ENCODE peak calls at places on chromosomes 3 and 15, in eight cellular contexts. F, G, Y, U, N, I, O and E are unnamed samples.

GRCh38 chr3:183636221-183637105 is 1.0 kb downstream of the KLHL24 start:
- DNase-seq in F (peak), G (peak), Y (peak), U (peak), N (peak), I (peak), O (peak), E (peak)

GRCh38 chr3:186509423-186509822 is 34.8 kb downstream of the CRYGS start:
- DNase-seq in F (no peak), G (no peak), Y (no peak), U (peak), N (no peak), I (no peak), O (no peak), E (no peak)

GRCh38 chr3:37768107-37768809 is 93.4 kb upstream of the CTDSPL start:
- DNase-seq in F (no peak), G (no peak), Y (no peak), U (no peak), N (no peak), I (peak), O (peak), E (no peak)

GRCh38 chr15:70101459-70102113 is 3.9 kb upstream of the TLE3 start:
- DNase-seq in F (no peak), G (no peak), Y (no peak), U (peak), N (no peak), I (peak), O (peak), E (peak)

GRCh38 chr15:90035095-90035834 is 34.1 kb downstream of the ZNF710 start:
- DNase-seq in F (peak), G (peak), Y (no peak), U (peak), N (no peak), I (peak), O (no peak), E (no peak)

GRCh38 chr3:72343078-72343477 is 505.2 kb downstream of the SHQ1 start:
- DNase-seq in F (no peak), G (no peak), Y (no peak), U (no peak), N (no peak), I (peak), O (peak), E (no peak)

GRCh38 chr3:29764059-29764458 is 483.2 kb downstream of the RBMS3 start:
- DNase-seq in F (no peak), G (no peak), Y (no peak), U (no peak), N (no peak), I (peak), O (no peak), E (peak)

GRCh38 chr15:47717036-47717611 is at the start of gene SEMA6D:
- DNase-seq in F (no peak), G (peak), Y (no peak), U (peak), N (no peak), I (peak), O (peak), E (no peak)

GRCh38 chr3:15685927-15686326 is 84.4 kb downstream of the BTD start:
- DNase-seq in F (no peak), G (no peak), Y (no peak), U (no peak), N (no peak), I (peak), O (no peak), E (no peak)

GRCh38 chr3:67171841-67172240 is 173.7 kb downstream of the KBTBD8 start:
- DNase-seq in F (no peak), G (no peak), Y (no peak), U (no peak), N (no peak), I (no peak), O (no peak), E (no peak)

GRCh38 chr15:25701716-25702465 is 161.2 kb downstream of the ATP10A start:
- DNase-seq in F (no peak), G (peak), Y (no peak), U (no peak), N (no peak), I (no peak), O (peak), E (no peak)

GRCh38 chr3:41881233-41881821 is 80.6 kb downstream of the ULK4 start:
- DNase-seq in F (no peak), G (no peak), Y (no peak), U (no peak), N (no peak), I (peak), O (peak), E (no peak)

GRCh38 chr15:57321973-57322601 is 54.2 kb upstream of the CGNL1 start:
- DNase-seq in F (no peak), G (no peak), Y (no peak), U (no peak), N (no peak), I (peak), O (no peak), E (no peak)

GRCh38 chr3:158761350-158761749 is 29.1 kb upstream of the RARRES1 start:
- DNase-seq in F (no peak), G (no peak), Y (no peak), U (no peak), N (no peak), I (no peak), O (no peak), E (no peak)

GRCh38 chr15:70248116-70249025 is 150.7 kb upstream of the TLE3 start:
- DNase-seq in F (no peak), G (peak), Y (no peak), U (no peak), N (no peak), I (no peak), O (no peak), E (no peak)

GRCh38 chr15:96789999-96790398 is 459.5 kb downstream of the NR2F2 start:
- DNase-seq in F (no peak), G (no peak), Y (no peak), U (no peak), N (no peak), I (no peak), O (no peak), E (no peak)

GRCh38 chr15:49270541-49271421 is 100.7 kb downstream of the GALK2 start:
- DNase-seq in F (no peak), G (no peak), Y (no peak), U (peak), N (no peak), I (no peak), O (no peak), E (no peak)

GRCh38 chr3:61808526-61808925 is 247.2 kb downstream of the PTPRG start:
- DNase-seq in F (no peak), G (no peak), Y (no peak), U (peak), N (no peak), I (no peak), O (no peak), E (no peak)

GRCh38 chr3:25454411-25454927 is 26.4 kb downstream of the RARB start:
- DNase-seq in F (no peak), G (no peak), Y (no peak), U (no peak), N (no peak), I (no peak), O (no peak), E (peak)

GRCh38 chr3:46467562-46467961 is 2.9 kb upstream of the LTF start:
- DNase-seq in F (no peak), G (no peak), Y (no peak), U (peak), N (no peak), I (no peak), O (no peak), E (no peak)